ENCODE peak calls at places on chromosomes 13 and 19, in seven cellular contexts. One of them, this sample, is unnamed.

GRCh38 chr19:14385492-14385891 is 4.2 kb downstream of the ADGRE5 start:
- DNase-seq in AG04450: no peak
- DNase-seq in GF-D8: no peak
- DNase-seq in H54: no peak
- DNase-seq in mesothelial cell of epicardium: no peak
- DNase-seq in activated CD8-positive, alpha-beta memory T cell treated with anti-CD3 and anti-CD28 coated beads for 1 hour: no peak
- DNase-seq in psoas muscle: no peak
- DNase-seq in this sample: no peak

GRCh38 chr13:84651288-84651687 is 769.0 kb upstream of the SLITRK1 start:
- DNase-seq in GF-D8: no peak
- DNase-seq in mesothelial cell of epicardium: no peak
- DNase-seq in psoas muscle: no peak
- DNase-seq in activated CD8-positive, alpha-beta memory T cell treated with anti-CD3 and anti-CD28 coated beads for 1 hour: no peak
- DNase-seq in AG04450: peak; percentile 24
- DNase-seq in H54: no peak
- DNase-seq in this sample: no peak

GRCh38 chr19:39740395-39740794 is 2.6 kb upstream of the CLC start:
- DNase-seq in AG04450: no peak
- DNase-seq in psoas muscle: no peak
- DNase-seq in H54: no peak
- DNase-seq in mesothelial cell of epicardium: no peak
- DNase-seq in GF-D8: no peak
- DNase-seq in activated CD8-positive, alpha-beta memory T cell treated with anti-CD3 and anti-CD28 coated beads for 1 hour: no peak
- DNase-seq in this sample: no peak

GRCh38 chr19:49058592-49058991 is 1.0 kb upstream of the CGB7 start:
- DNase-seq in AG04450: no peak
- DNase-seq in mesothelial cell of epicardium: no peak
- DNase-seq in activated CD8-positive, alpha-beta memory T cell treated with anti-CD3 and anti-CD28 coated beads for 1 hour: no peak
- DNase-seq in H54: no peak
- DNase-seq in GF-D8: no peak
- DNase-seq in psoas muscle: peak; percentile 54
- DNase-seq in this sample: no peak

GRCh38 chr13:21031594-21031993 is 29.8 kb downstream of the LATS2 start:
- DNase-seq in H54: no peak
- DNase-seq in mesothelial cell of epicardium: no peak
- DNase-seq in activated CD8-positive, alpha-beta memory T cell treated with anti-CD3 and anti-CD28 coated beads for 1 hour: no peak
- DNase-seq in psoas muscle: no peak
- DNase-seq in GF-D8: no peak
- DNase-seq in AG04450: no peak
- DNase-seq in this sample: no peak

GRCh38 chr19:29779921-29780320 is 31.9 kb upstream of the CCNE1 start:
- DNase-seq in H54: no peak
- DNase-seq in psoas muscle: no peak
- DNase-seq in mesothelial cell of epicardium: no peak
- DNase-seq in GF-D8: no peak
- DNase-seq in activated CD8-positive, alpha-beta memory T cell treated with anti-CD3 and anti-CD28 coated beads for 1 hour: no peak
- DNase-seq in AG04450: no peak
- DNase-seq in this sample: no peak

GRCh38 chr19:10929402-10929794 is 787 bp downstream of the TIMM29 start:
- DNase-seq in mesothelial cell of epicardium: no peak
- DNase-seq in activated CD8-positive, alpha-beta memory T cell treated with anti-CD3 and anti-CD28 coated beads for 1 hour: no peak
- DNase-seq in AG04450: no peak
- DNase-seq in GF-D8: no peak
- DNase-seq in psoas muscle: no peak
- DNase-seq in H54: no peak
- DNase-seq in this sample: no peak

GRCh38 chr13:44437356-44438233 is 64.0 kb downstream of the SERP2 start:
- DNase-seq in mesothelial cell of epicardium: no peak
- DNase-seq in H54: no peak
- DNase-seq in psoas muscle: no peak
- DNase-seq in GF-D8: peak; percentile 46
- DNase-seq in AG04450: no peak
- DNase-seq in activated CD8-positive, alpha-beta memory T cell treated with anti-CD3 and anti-CD28 coated beads for 1 hour: no peak
- DNase-seq in this sample: no peak

GRCh38 chr13:44516771-44517170 is 59.4 kb downstream of the TSC22D1 start:
- DNase-seq in activated CD8-positive, alpha-beta memory T cell treated with anti-CD3 and anti-CD28 coated beads for 1 hour: no peak
- DNase-seq in psoas muscle: no peak
- DNase-seq in mesothelial cell of epicardium: no peak
- DNase-seq in AG04450: no peak
- DNase-seq in H54: no peak
- DNase-seq in GF-D8: no peak
- DNase-seq in this sample: no peak

GRCh38 chr13:95256086-95256485 is 45.2 kb downstream of the ABCC4 start:
- DNase-seq in psoas muscle: no peak
- DNase-seq in AG04450: peak; percentile 90
- DNase-seq in H54: peak; percentile 70
- DNase-seq in mesothelial cell of epicardium: no peak
- DNase-seq in GF-D8: no peak
- DNase-seq in activated CD8-positive, alpha-beta memory T cell treated with anti-CD3 and anti-CD28 coated beads for 1 hour: no peak
- DNase-seq in this sample: peak; percentile 80

GRCh38 chr13:111864566-111864965 is 202.4 kb upstream of the SOX1 start:
- DNase-seq in H54: no peak
- DNase-seq in GF-D8: no peak
- DNase-seq in activated CD8-positive, alpha-beta memory T cell treated with anti-CD3 and anti-CD28 coated beads for 1 hour: no peak
- DNase-seq in AG04450: no peak
- DNase-seq in psoas muscle: no peak
- DNase-seq in mesothelial cell of epicardium: no peak
- DNase-seq in this sample: no peak